ENCODE peak calls at places on chromosomes 5 and 9, in eight cellular contexts. T, Z, M, S, V, B, K and I are unnamed samples.
A peak's percentile ranks its signal among the peaks of the same experiment; 100 is the strongest.

GRCh38 chr5:14134086-14134485 is 9.1 kb upstream of the TRIO start:
- DNase-seq in T (no peak), Z (no peak), M (no peak), S (no peak), V (no peak), B (no peak), K (no peak), I (no peak)

GRCh38 chr5:72363146-72363802 is 43.1 kb downstream of the PTCD2 start:
- DNase-seq in T (no peak), Z (no peak), M (no peak), S (no peak), V (no peak), B (peak; percentile 86), K (no peak), I (no peak)

GRCh38 chr9:131237931-131238401 is 38.3 kb downstream of the FAM78A start:
- DNase-seq in T (no peak), Z (peak; percentile 84), M (peak; percentile 82), S (no peak), V (peak; percentile 80), B (peak; percentile 78), K (no peak), I (peak; percentile 55)

GRCh38 chr9:88791105-88791805 is 200.0 kb upstream of the S1PR3 start:
- DNase-seq in T (no peak), Z (no peak), M (no peak), S (no peak), V (no peak), B (peak; percentile 98), K (no peak), I (no peak)

GRCh38 chr9:133683494-133684460 is 47.6 kb downstream of the DBH start:
- DNase-seq in T (no peak), Z (no peak), M (peak; percentile 82), S (no peak), V (no peak), B (no peak), K (peak; percentile 38), I (peak; percentile 77)

GRCh38 chr9:78439192-78439865 is 142.4 kb downstream of the PSAT1 start:
- DNase-seq in T (no peak), Z (peak; percentile 90), M (peak; percentile 84), S (peak; percentile 69), V (peak; percentile 86), B (peak; percentile 86), K (peak; percentile 69), I (peak; percentile 80)

GRCh38 chr9:39588056-39588814 is 232.8 kb downstream of the SPATA31A1 start:
- DNase-seq in T (peak; percentile 96), Z (no peak), M (peak; percentile 30), S (peak; percentile 1), V (no peak), B (peak; percentile 58), K (no peak), I (no peak)

GRCh38 chr5:149777382-149777781 is 47.3 kb downstream of the PPARGC1B start:
- DNase-seq in T (no peak), Z (no peak), M (no peak), S (no peak), V (no peak), B (no peak), K (peak; percentile 43), I (no peak)

GRCh38 chr9:105963700-105964099 is 269.4 kb downstream of the TMEM38B start:
- DNase-seq in T (no peak), Z (no peak), M (no peak), S (no peak), V (no peak), B (no peak), K (no peak), I (no peak)

GRCh38 chr5:32462618-32463017 is 18.1 kb upstream of the ZFR start:
- DNase-seq in T (no peak), Z (no peak), M (no peak), S (peak; percentile 32), V (no peak), B (peak; percentile 20), K (no peak), I (no peak)

GRCh38 chr9:103798620-103799019 is 295.5 kb upstream of the SMC2 start:
- DNase-seq in T (no peak), Z (no peak), M (no peak), S (peak; percentile 38), V (no peak), B (no peak), K (no peak), I (no peak)

GRCh38 chr9:96006961-96007360 is 131.5 kb downstream of the ERCC6L2 start:
- DNase-seq in T (no peak), Z (no peak), M (no peak), S (no peak), V (no peak), B (no peak), K (no peak), I (no peak)

GRCh38 chr5:64872044-64872443 is 103.3 kb downstream of the CWC27 start:
- DNase-seq in T (no peak), Z (no peak), M (no peak), S (no peak), V (no peak), B (peak; percentile 8), K (no peak), I (no peak)

GRCh38 chr5:76337949-76338589 is 65.0 kb upstream of the IQGAP2 start:
- DNase-seq in T (no peak), Z (no peak), M (no peak), S (peak; percentile 84), V (peak; percentile 69), B (peak; percentile 35), K (no peak), I (peak; percentile 9)

GRCh38 chr5:173707392-173707791 is 90.9 kb upstream of the BOD1 start:
- DNase-seq in T (no peak), Z (peak; percentile 43), M (peak; percentile 92), S (no peak), V (no peak), B (peak; percentile 89), K (no peak), I (peak; percentile 82)

GRCh38 chr5:143016777-143017374 is 246.7 kb downstream of the ARHGAP26 start:
- DNase-seq in T (no peak), Z (no peak), M (no peak), S (no peak), V (no peak), B (peak; percentile 73), K (no peak), I (peak; percentile 42)

GRCh38 chr5:94283093-94283492 is 335.3 kb downstream of the KIAA0825 start:
- DNase-seq in T (no peak), Z (no peak), M (no peak), S (no peak), V (no peak), B (no peak), K (no peak), I (no peak)

GRCh38 chr5:177131352-177131710 is 2.2 kb upstream of the NSD1 start:
- DNase-seq in T (no peak), Z (peak; percentile 48), M (no peak), S (no peak), V (no peak), B (no peak), K (no peak), I (no peak)

GRCh38 chr5:21807953-21808352 is 1045.2 kb downstream of the CDH12 start:
- DNase-seq in T (no peak), Z (no peak), M (no peak), S (no peak), V (no peak), B (no peak), K (no peak), I (no peak)

DNA sequence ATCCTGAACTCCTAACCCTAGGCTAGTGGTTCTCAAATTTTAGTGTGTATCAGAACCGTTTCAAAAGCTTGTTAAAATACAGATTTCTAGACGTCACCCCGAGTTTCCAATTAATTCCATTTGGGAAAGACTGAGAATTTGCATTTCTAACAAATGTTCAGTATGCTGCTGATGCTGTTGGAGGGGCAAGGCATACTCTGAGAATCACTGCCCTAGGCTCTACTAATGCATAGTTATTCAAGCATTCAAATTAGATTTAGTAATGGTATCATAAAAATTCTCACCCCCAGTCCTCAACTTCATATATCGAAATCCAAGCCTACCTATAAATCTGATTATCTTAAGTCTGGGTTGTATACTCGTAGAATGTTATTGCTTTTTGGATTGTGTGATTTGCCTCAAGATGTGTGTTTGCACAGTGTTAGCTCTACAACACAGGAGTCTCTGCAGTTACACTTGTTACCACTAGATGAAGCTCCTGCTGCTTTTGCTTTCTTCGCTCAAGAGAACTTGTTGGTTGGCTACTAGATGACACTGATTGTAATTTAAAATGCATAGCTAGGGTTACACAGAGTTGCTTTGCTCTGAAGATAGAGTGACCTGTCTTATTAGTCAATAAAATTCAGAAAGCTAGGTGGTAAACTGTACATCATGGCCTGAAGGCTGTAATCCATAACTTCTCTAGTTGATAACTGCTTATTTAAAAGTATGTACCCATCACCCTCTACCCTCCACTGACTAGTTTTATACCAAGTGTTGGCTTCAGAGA is 7.5 kb upstream of the ERAP2 start:
- DNase-seq in T (no peak), Z (no peak), M (no peak), S (peak; percentile 54), V (no peak), B (peak; percentile 82), K (no peak), I (peak; percentile 17)
- H3K4me3 ChIP-seq in T (no peak overlapping the region), Z (no peak overlapping the region), M (no peak overlapping the region), S (no peak overlapping the region), V (no peak overlapping the region), B (no peak overlapping the region), K (no peak overlapping the region), I (no peak overlapping the region)

GRCh38 chr5:7397005-7397546 is 1.1 kb downstream of the ADCY2 start:
- DNase-seq in T (no peak), Z (no peak), M (no peak), S (no peak), V (no peak), B (peak; percentile 32), K (no peak), I (no peak)
- H3K4me3 ChIP-seq in T (peak overlapping the region; percentile 68), Z (peak overlapping the region; percentile 29), M (peak overlapping the region; percentile 81), S (peak overlapping the region; percentile 41), V (peak overlapping the region; percentile 56), B (peak overlapping the region; percentile 62), K (peak overlapping the region; percentile 54), I (no peak overlapping the region)

DNA sequence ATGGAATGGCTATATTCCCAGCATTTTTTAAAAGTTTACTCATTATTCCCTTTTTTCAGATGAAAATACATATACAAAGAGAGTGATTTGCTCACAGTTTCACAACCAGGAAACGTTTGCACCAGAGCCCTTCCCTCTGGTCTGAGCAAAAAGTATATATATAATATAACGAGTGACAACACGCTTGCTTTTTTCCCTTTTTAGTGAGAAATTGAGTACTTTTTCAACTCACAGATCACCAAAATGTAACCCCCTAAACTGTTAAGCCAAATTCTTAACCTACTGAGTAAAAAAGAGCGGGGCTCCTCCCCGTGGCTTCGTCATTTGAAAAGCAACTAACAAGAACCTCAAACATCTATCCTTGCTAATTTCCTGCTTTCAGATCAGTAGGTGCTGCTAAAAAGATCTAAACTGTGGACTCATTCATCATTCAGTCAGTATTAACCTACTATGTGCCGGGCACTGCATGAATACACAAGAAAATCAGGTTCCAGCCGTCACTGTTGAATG is 955 bp upstream of the PTBP3 start:
- DNase-seq in T (no peak), Z (no peak), M (no peak), S (no peak), V (no peak), B (peak; percentile 50), K (no peak), I (no peak)
- H3K4me3 ChIP-seq in T (peak overlapping the region; percentile 77), Z (peak overlapping the region; percentile 76), M (peak overlapping the region; percentile 76), S (peak overlapping the region; percentile 49), V (peak overlapping the region; percentile 99), B (peak overlapping the region; percentile 75), K (peak overlapping the region; percentile 47), I (peak overlapping the region; percentile 61)

DNA sequence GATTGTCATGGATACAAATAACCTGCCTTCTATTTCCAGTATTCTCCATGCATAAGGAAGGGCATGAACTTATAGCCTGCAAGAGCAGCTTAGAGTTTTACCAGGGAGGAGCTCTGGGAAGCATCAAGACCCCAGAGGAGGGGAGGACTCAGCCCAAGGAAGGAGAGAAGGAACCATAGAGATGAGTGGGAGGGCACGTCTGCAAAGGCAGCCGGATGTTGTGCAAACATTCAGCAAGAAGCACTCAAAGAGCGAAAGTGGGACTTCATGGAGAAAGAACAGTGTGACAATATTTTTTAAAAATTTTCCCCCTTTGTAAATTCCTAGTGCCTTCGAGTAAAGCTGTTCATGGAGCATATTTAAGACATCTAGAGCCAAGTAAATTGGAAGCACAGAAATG is 270.1 kb upstream of the PTGER4 start:
- DNase-seq in T (no peak), Z (no peak), M (no peak), S (no peak), V (no peak), B (no peak), K (no peak), I (no peak)
- H3K4me3 ChIP-seq in T (no peak overlapping the region), Z (no peak overlapping the region), M (no peak overlapping the region), S (no peak overlapping the region), V (no peak overlapping the region), B (no peak overlapping the region), K (no peak overlapping the region), I (no peak overlapping the region)